ENCODE peak calls at places on chromosomes 16 and 17, in four cellular contexts. L is PC-9; P is stomach; G is CD8-positive, alpha-beta memory T cell. Q is an unnamed sample. For H3K27me3 and H3K4me1, the result is how much of the 10 kb centered on the place peaks cover.

GRCh38 chr16:57343131-57343731 is 15.4 kb upstream of the CCL22 start:
- DNase-seq in P (no peak), G (no peak), L (no peak), Q (no peak)

GRCh38 chr16:81748476-81749198 is 30.5 kb upstream of the PLCG2 start:
- DNase-seq in G (no peak), L (no peak), P (no peak), Q (no peak)

GRCh38 chr16:280005-280421 is 378 bp upstream of the ARHGDIG start:
- DNase-seq in L (no peak), G (no peak), P (no peak), Q (no peak)

GRCh38 chr17:5099271-5099670 is 12.4 kb downstream of the ZNF232 start:
- DNase-seq in L (no peak), P (no peak), G (no peak), Q (no peak)

GRCh38 chr16:67176662-67177061 is 6.3 kb downstream of the NOL3 start:
- DNase-seq in P (no peak), L (no peak), G (no peak), Q (no peak)

GRCh38 chr16:57128787-57129389 is 36.5 kb downstream of the CPNE2 start:
- DNase-seq in P (no peak), L (no peak), G (peak), Q (peak)

GRCh38 chr17:39191750-39192510 is 5.5 kb downstream of the CACNB1 start:
- DNase-seq in G (no peak), P (no peak), L (no peak), Q (no peak)

GRCh38 chr17:74431568-74432483 is at the start of gene GPRC5C:
- DNase-seq in G (no peak), L (peak), P (peak), Q (no peak)

GRCh38 chr17:63843387-63844292 is 1.2 kb upstream of the SMARCD2 start:
- DNase-seq in P (peak), G (peak), L (peak), Q (no peak)

GRCh38 chr16:1078579-1079021 is 6.1 kb downstream of the SSTR5 start:
- DNase-seq in G (no peak), P (peak), L (peak), Q (no peak)

DNA sequence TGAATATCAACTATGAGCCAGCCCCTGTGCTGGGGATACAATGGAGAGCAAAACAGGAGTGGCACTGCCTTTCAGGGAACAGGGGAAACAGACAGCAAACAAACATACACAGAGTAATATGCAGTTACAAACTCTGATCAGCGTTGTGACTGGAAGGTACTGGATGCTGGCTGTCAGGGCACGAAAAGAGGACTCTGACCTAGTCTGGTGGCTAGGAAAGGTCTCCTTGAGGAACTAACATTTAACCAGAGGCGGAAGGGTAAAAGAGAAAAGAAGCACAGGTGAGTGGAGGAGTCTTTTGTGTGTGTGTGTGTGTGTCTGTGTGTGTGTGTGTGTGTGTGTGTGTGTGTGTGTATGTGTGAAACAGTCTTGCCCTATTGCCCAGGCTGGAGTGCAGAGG is 12.4 kb upstream of the B4GALNT2 start:
- DNase-seq in G (no peak), P (no peak), L (no peak), Q (no peak)
- H3K27me3 ChIP-seq in G (under half), P (under half), L (under half), Q (under half)

GRCh38 chr17:49841548-49841947 is 6.3 kb downstream of the TAC4 start:
- DNase-seq in P (no peak), L (no peak), G (no peak), Q (no peak)
- H3K4me1 ChIP-seq in P (under half), L (under half), G (under half), Q (under half)

GRCh38 chr17:78130439-78131101 is at the start of gene TMC8:
- DNase-seq in G (peak), L (no peak), P (peak), Q (peak)
- H3K27ac ChIP-seq in G (peak), L (no peak), P (peak), Q (peak)

GRCh38 chr16:27786881-27787625 is 237.1 kb downstream of the KATNIP start:
- DNase-seq in G (no peak), P (no peak), L (no peak), Q (no peak)
- H3K27me3 ChIP-seq in G (under half), P (under half), L (under half), Q (under half)

GRCh38 chr17:43543300-43543699 is 2.8 kb downstream of the ETV4 start:
- DNase-seq in G (no peak), P (no peak), L (no peak), Q (no peak)
- H3K4me1 ChIP-seq in G (under half), P (under half), L (half or more), Q (under half)

DNA sequence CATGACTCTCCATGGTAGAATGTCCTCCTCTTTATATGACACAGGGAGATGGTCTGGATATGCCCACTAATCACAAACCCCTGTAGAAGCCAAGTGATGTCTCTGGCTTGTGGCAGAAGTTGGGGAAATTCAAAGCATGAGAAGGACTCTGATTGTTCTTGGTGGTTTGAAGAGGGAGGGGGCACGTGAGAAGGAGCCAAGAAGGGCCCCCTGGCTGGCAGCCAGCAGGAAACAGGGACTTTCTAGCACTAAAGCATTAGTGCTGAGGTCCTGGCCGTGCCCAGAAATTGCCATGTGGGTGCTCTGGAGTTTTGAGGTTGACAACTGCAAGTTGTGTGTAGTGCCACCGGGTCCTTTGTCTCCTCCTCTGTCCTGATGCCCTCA is 199.9 kb downstream of the LGALS9B start:
- DNase-seq in L (no peak), P (no peak), G (peak), Q (peak)
- H3K27ac ChIP-seq in L (no peak), P (no peak), G (no peak), Q (no peak)

GRCh38 chr17:8072339-8072726 is 15.2 kb downstream of the ALOX12B start:
- DNase-seq in G (no peak), P (no peak), L (no peak), Q (no peak)
- H3K27me3 ChIP-seq in G (under half), P (half or more), L (under half), Q (under half)

DNA sequence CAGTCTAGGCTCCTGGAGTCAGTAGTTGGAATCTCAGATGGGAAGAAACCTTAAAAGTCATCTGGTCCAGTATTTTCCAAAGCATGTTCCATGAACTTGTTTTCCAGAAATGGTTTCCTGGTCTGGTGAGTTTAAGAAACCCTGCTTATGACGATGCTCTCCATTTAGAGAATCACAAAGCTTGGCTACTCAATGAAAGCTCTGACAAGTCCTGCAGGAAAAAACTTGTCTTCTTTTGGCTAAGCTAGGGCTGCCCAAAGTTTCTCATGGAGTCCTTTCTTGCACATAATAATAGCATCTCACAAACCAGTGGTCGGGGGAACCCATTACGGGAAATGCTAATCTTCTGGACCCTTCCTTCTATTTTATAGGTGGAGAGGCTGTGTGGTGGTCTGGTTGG is 5.5 kb upstream of the NKD1 start:
- DNase-seq in P (no peak), L (no peak), G (no peak), Q (no peak)
- H3K4me1 ChIP-seq in P (under half), L (under half), G (under half), Q (under half)